ENCODE peak calls at places on chromosome 4, in four cellular contexts. R is K562, A is IMR-90, S is GM12878. K is an unnamed sample.

GRCh38 chr4:98516042-98516440 is 142.4 kb downstream of the TSPAN5 start:
- DNase-seq in R (peak; percentile 51), A (peak; percentile 90), S (no peak), K (peak; percentile 26)

GRCh38 chr4:67746797-67747495 is 7.2 kb downstream of the GNRHR start:
- DNase-seq in R (peak; percentile 46), A (peak; percentile 51), S (peak; percentile 13), K (peak; percentile 23)

GRCh38 chr4:17912011-17912410 is 101.2 kb downstream of the NCAPG start:
- DNase-seq in R (no peak), A (no peak), S (no peak), K (no peak)

GRCh38 chr4:15507679-15508078 is 38.0 kb downstream of the CC2D2A start:
- DNase-seq in R (no peak), A (no peak), S (no peak), K (no peak)

GRCh38 chr4:27775156-27775555 is 914.5 kb downstream of the STIM2 start:
- DNase-seq in R (no peak), A (no peak), S (no peak), K (no peak)

GRCh38 chr4:3485011-3485881 is 22.1 kb downstream of the DOK7 start:
- DNase-seq in R (no peak), A (no peak), S (no peak), K (no peak)

GRCh38 chr4:19224820-19225219 is 1026.9 kb upstream of the SLIT2 start:
- DNase-seq in R (peak; percentile 6), A (peak; percentile 42), S (no peak), K (peak; percentile 5)

GRCh38 chr4:86891785-86892638 is at the start of gene C4orf36:
- DNase-seq in R (peak; percentile 49), A (peak; percentile 18), S (no peak), K (peak; percentile 76)

GRCh38 chr4:184142121-184143000 is 75.3 kb downstream of the ENPP6 start:
- DNase-seq in R (no peak), A (no peak), S (no peak), K (no peak)

GRCh38 chr4:36243355-36244256 is 708 bp downstream of the ARAP2 start:
- DNase-seq in R (no peak), A (peak; percentile 1), S (no peak), K (peak; percentile 15)

GRCh38 chr4:155984398-155984797 is 30.7 kb upstream of the CTSO start:
- DNase-seq in R (no peak), A (no peak), S (no peak), K (no peak)

GRCh38 chr4:95066011-95066410 is 308.3 kb downstream of the BMPR1B start:
- DNase-seq in R (no peak), A (no peak), S (no peak), K (no peak)

GRCh38 chr4:79661196-79661595 is 253.2 kb upstream of the GK2 start:
- DNase-seq in R (no peak), A (no peak), S (no peak), K (no peak)

GRCh38 chr4:80101086-80101767 is 28.2 kb upstream of the ANTXR2 start:
- DNase-seq in R (no peak), A (no peak), S (no peak), K (no peak)

GRCh38 chr4:120865985-120866384 is 56.5 kb downstream of the PRDM5 start:
- DNase-seq in R (no peak), A (peak; percentile 31), S (no peak), K (no peak)

GRCh38 chr4:139239127-139239772 is 40.8 kb downstream of the MGARP start:
- DNase-seq in R (no peak), A (no peak), S (no peak), K (no peak)

GRCh38 chr4:39233114-39233513 is 50.8 kb downstream of the WDR19 start:
- DNase-seq in R (no peak), A (no peak), S (no peak), K (no peak)

DNA sequence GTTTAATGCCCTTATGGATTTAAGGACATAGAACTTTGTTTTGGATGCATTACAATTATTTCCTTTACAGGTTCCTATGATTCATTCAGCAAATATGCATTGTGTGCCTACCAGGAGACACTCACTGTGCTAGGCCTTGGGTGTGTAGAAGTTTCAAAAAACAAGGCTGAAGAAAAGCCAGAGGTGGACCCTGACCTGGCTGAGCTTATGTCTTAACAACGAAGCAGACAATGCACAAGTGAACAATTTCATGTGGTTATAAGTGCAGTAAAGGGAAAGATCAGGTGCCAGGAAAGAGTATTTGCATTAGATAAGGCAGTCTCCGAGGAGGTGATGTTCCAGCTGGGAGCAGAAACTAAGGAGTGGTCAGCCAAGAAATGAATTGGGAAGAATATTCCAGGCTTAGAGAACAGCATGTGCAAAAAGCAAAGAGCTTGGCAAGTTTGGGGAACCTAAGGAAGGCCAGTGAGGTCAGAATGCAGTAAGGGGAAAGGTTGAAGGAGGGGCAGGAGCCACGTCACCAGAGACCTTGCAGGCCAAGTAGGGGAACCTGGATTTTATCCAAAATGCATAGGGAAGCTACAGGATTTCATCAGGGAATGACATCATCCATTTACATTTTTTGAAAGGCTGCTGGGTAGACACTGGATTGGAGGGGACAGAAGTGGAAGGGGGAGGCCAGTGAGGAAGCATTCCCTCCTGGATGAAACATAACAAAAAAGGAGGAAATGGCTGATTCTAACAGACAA is 193.6 kb downstream of the SOWAHB start:
- DNase-seq in R (no peak), A (peak; percentile 81), S (no peak), K (no peak)
- TF ChIP-seq ELK1 in R (no peak), A (no peak), S (no peak), K (no peak)

GRCh38 chr4:73751166-73751565 is 10.8 kb downstream of the CXCL8 start:
- DNase-seq in R (no peak), A (no peak), S (peak; percentile 28), K (no peak)
- TF ChIP-seq ELK1 in R (no peak), A (no peak), S (no peak), K (no peak)

GRCh38 chr4:175882891-175883290 is 70.8 kb upstream of the GPM6A start:
- DNase-seq in R (no peak), A (no peak), S (no peak), K (no peak)
- TF ChIP-seq ELK1 in R (no peak), A (no peak), S (no peak), K (no peak)

GRCh38 chr4:177511611-177512010 is 69.4 kb upstream of the AGA start:
- DNase-seq in R (no peak), A (no peak), S (no peak), K (no peak)
- TF ChIP-seq ELK1 in R (no peak), A (no peak), S (no peak), K (no peak)